ENCODE peak calls at places on chromosomes 1 and 21, in six cellular contexts. V is glutamatergic neuron; Y is iPS-NIHi11; J is adipocyte; Q is activated CD4-positive, alpha-beta T cell treated with anti-CD3 and anti-CD28 coated beads, Interleukin-2, amount 50 U/mL, for 24 hours; G is stromal cell of bone marrow. P is an unnamed sample.

GRCh38 chr1:22472596-22472995 is 20.9 kb downstream of the ZBTB40 start:
- DNase-seq in G (no peak), V (no peak), Q (no peak), Y (no peak), J (peak; percentile 48), P (no peak)

GRCh38 chr21:27369962-27370578 is 403.2 kb upstream of the ADAMTS5 start:
- DNase-seq in V (no peak), Q (no peak), G (no peak), J (no peak), Y (no peak), P (no peak)

GRCh38 chr21:45383615-45384201 is 21.3 kb upstream of the COL18A1 start:
- DNase-seq in G (no peak), J (no peak), Q (no peak), V (peak; percentile 15), Y (peak; percentile 53), P (no peak)

GRCh38 chr1:204254031-204254661 is 40.4 kb upstream of the GOLT1A start:
- DNase-seq in J (peak; percentile 86), Y (peak; percentile 47), V (no peak), G (peak; percentile 68), Q (no peak), P (no peak)

GRCh38 chr1:69246721-69247120 is 321.0 kb upstream of the LRRC7 start:
- DNase-seq in Y (no peak), J (no peak), V (no peak), Q (no peak), G (peak; percentile 7), P (no peak)

GRCh38 chr1:71049951-71050598 is 2.5 kb upstream of the PTGER3 start:
- DNase-seq in Q (no peak), G (peak; percentile 42), J (peak; percentile 87), V (no peak), Y (peak; percentile 58), P (peak; percentile 61)

GRCh38 chr1:7953850-7954609 is 7.5 kb upstream of the PARK7 start:
- DNase-seq in G (peak; percentile 66), Y (peak; percentile 63), V (peak; percentile 82), J (peak; percentile 21), Q (peak; percentile 59), P (peak; percentile 86)

GRCh38 chr1:221230605-221231004 is 351.4 kb downstream of the HLX start:
- DNase-seq in Q (no peak), J (peak; percentile 13), V (no peak), Y (no peak), G (peak; percentile 62), P (no peak)

GRCh38 chr1:203152158-203153034 is 23.2 kb downstream of the MYBPH start:
- DNase-seq in J (peak; percentile 29), V (no peak), G (no peak), Q (no peak), Y (no peak), P (no peak)

GRCh38 chr21:37257526-37257966 is 9.6 kb downstream of the VPS26C start:
- DNase-seq in V (peak; percentile 69), Y (peak; percentile 32), G (no peak), J (peak; percentile 48), Q (no peak), P (no peak)

GRCh38 chr1:28517649-28517999 is 11.8 kb downstream of the RCC1 start:
- DNase-seq in Y (no peak), V (no peak), Q (no peak), J (peak; percentile 58), G (no peak), P (no peak)

GRCh38 chr1:98321191-98321590 is 340.3 kb upstream of the SNX7 start:
- DNase-seq in Y (no peak), J (no peak), V (no peak), G (no peak), Q (no peak), P (no peak)